ENCODE peak calls at places on chromosomes 13 and 19, in six cellular contexts. Z is thoracic aorta, P is colonic mucosa, W is Peyer's patch, U is tibial nerve, O is adrenal gland. E is an unnamed sample. For H3K9me3, the result is how much of the 10 kb centered on the place peaks cover.

GRCh38 chr13:108915095-108915633 is 285.8 kb downstream of the MYO16 start:
- DNase-seq in Z (no peak), P (no peak), W (no peak), U (no peak), O (peak), E (peak)

GRCh38 chr19:4208385-4209094 is 20.8 kb upstream of the EBI3 start:
- DNase-seq in Z (no peak), P (peak), W (no peak), U (no peak), O (no peak), E (peak)

GRCh38 chr13:110047511-110047910 is 259.4 kb downstream of the COL4A1 start:
- DNase-seq in Z (peak), P (peak), W (no peak), U (no peak), O (peak), E (no peak)

GRCh38 chr19:373391-374182 is 29.0 kb upstream of the MIER2 start:
- DNase-seq in Z (no peak), P (no peak), W (no peak), U (no peak), O (no peak), E (no peak)

GRCh38 chr19:11496391-11497163 is 9.1 kb downstream of the ZNF653 start:
- DNase-seq in Z (peak), P (peak), W (peak), U (peak), O (peak), E (peak)

GRCh38 chr19:11478167-11479089 is 2.4 kb downstream of the ELAVL3 start:
- DNase-seq in Z (no peak), P (no peak), W (no peak), U (no peak), O (no peak), E (no peak)

GRCh38 chr19:13906525-13906904 is 514 bp downstream of the CC2D1A start:
- DNase-seq in Z (no peak), P (peak), W (peak), U (no peak), O (no peak), E (peak)

GRCh38 chr13:106155411-106155810 is 380.1 kb downstream of the EFNB2 start:
- DNase-seq in Z (no peak), P (no peak), W (no peak), U (no peak), O (no peak), E (no peak)

GRCh38 chr19:38551450-38551813 is 66.3 kb downstream of the MAP4K1 start:
- DNase-seq in Z (no peak), P (no peak), W (no peak), U (no peak), O (no peak), E (no peak)

GRCh38 chr13:43472344-43472743 is 314.4 kb downstream of the ENOX1 start:
- DNase-seq in Z (no peak), P (no peak), W (no peak), U (no peak), O (no peak), E (no peak)

GRCh38 chr13:30355405-30355741 is 48.0 kb upstream of the KATNAL1 start:
- DNase-seq in Z (no peak), P (no peak), W (peak), U (no peak), O (no peak), E (peak)

GRCh38 chr13:96730676-96731075 is 263.6 kb downstream of the OXGR1 start:
- DNase-seq in Z (no peak), P (no peak), W (no peak), U (no peak), O (no peak), E (no peak)

GRCh38 chr19:52942371-52943133 is 19.3 kb upstream of the ZNF888 start:
- DNase-seq in Z (peak), P (peak), W (peak), U (peak), O (peak), E (peak)

GRCh38 chr13:23615677-23616076 is 45.5 kb downstream of the TNFRSF19 start:
- DNase-seq in Z (no peak), P (no peak), W (no peak), U (no peak), O (no peak), E (peak)

GRCh38 chr19:45047188-45047797 is 8.4 kb downstream of the CLASRP start:
- DNase-seq in Z (no peak), P (no peak), W (no peak), U (no peak), O (no peak), E (no peak)

GRCh38 chr13:36108342-36108741 is 22.8 kb downstream of the DCLK1 start:
- DNase-seq in Z (no peak), P (no peak), W (no peak), U (no peak), O (no peak), E (no peak)

GRCh38 chr13:59533561-59534337 is 630.0 kb downstream of the DIAPH3 start:
- DNase-seq in Z (no peak), P (no peak), W (no peak), U (no peak), O (no peak), E (no peak)

GRCh38 chr13:44471686-44472085 is 98.1 kb downstream of the SERP2 start:
- DNase-seq in Z (no peak), P (no peak), W (no peak), U (no peak), O (no peak), E (no peak)

GRCh38 chr13:28537149-28537548 is 42.2 kb upstream of the FLT1 start:
- DNase-seq in Z (no peak), P (no peak), W (no peak), U (no peak), O (no peak), E (no peak)

GRCh38 chr13:28540612-28541011 is 45.7 kb upstream of the FLT1 start:
- DNase-seq in Z (no peak), P (no peak), W (no peak), U (no peak), O (no peak), E (no peak)

GRCh38 chr13:28538932-28539331 is 44.0 kb upstream of the FLT1 start:
- DNase-seq in Z (no peak), P (no peak), W (no peak), U (no peak), O (no peak), E (no peak)

GRCh38 chr13:28541966-28542365 is 47.0 kb upstream of the FLT1 start:
- DNase-seq in Z (no peak), P (no peak), W (no peak), U (no peak), O (no peak), E (no peak)

GRCh38 chr13:28539625-28540286 is 44.8 kb upstream of the FLT1 start:
- DNase-seq in Z (no peak), P (no peak), W (no peak), U (no peak), O (no peak), E (no peak)
- H3K4me3 ChIP-seq in Z (no peak), P (no peak), W (no peak), U (no peak), O (no peak), E (no peak)

DNA sequence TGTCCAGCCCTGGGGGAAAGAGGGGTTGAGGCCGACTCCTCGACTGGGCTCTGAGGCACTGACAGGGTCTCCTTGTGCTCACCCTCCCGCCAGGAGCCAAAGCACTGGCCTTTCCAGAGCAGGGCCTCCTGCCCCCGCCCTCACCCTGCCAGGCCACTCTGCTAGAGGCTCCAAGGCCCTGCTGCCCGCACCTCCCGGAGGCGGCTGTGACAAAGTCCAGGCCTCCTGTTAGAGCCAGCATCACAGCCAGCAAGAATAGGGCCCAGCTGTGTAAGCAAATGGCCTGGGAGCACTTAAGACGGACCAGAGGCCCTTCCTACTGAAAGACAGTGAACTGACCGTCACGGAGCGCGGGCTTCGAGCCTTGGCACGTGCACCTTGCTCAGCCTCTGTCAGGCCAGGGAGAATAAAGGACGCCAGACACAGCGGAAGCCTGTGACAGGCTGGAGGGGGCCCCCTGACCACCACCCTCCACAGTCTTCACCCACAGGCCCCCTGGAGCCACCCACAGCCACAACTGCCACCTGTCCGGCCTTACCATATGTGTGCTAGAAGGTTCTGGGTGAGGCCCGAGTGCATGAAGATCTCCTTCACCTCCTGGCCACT is 50.9 kb downstream of the EPS15L1 start:
- DNase-seq in Z (no peak), P (no peak), W (no peak), U (no peak), O (no peak), E (no peak)
- H3K27ac ChIP-seq in Z (no peak), P (no peak), W (no peak), U (no peak), O (no peak), E (no peak)

DNA sequence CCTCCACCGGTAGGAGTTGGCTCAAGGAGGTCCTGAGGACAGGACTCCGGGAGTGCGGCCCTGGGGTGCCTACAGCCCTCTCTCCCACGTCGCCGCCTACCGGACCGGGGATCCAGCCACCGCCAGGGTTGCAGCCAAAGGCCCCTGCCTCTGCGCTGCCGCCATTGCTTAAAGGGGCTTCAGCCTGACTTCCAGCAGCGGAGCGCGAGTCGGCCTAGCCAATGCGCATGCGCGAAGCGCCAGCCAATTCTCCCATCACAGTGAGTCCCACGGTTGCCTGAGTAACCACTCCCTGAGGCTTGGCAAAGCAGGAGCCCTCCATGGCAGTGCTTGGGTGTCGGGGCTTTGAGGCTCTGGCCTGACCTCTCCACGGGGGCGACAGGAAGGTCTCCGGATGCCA is 21.5 kb upstream of the ZNF420 start:
- DNase-seq in Z (no peak), P (no peak), W (no peak), U (no peak), O (no peak), E (no peak)
- H3K9me3 ChIP-seq in Z (half or more), P (under half), W (under half), U (under half), O (under half), E (under half)

DNA sequence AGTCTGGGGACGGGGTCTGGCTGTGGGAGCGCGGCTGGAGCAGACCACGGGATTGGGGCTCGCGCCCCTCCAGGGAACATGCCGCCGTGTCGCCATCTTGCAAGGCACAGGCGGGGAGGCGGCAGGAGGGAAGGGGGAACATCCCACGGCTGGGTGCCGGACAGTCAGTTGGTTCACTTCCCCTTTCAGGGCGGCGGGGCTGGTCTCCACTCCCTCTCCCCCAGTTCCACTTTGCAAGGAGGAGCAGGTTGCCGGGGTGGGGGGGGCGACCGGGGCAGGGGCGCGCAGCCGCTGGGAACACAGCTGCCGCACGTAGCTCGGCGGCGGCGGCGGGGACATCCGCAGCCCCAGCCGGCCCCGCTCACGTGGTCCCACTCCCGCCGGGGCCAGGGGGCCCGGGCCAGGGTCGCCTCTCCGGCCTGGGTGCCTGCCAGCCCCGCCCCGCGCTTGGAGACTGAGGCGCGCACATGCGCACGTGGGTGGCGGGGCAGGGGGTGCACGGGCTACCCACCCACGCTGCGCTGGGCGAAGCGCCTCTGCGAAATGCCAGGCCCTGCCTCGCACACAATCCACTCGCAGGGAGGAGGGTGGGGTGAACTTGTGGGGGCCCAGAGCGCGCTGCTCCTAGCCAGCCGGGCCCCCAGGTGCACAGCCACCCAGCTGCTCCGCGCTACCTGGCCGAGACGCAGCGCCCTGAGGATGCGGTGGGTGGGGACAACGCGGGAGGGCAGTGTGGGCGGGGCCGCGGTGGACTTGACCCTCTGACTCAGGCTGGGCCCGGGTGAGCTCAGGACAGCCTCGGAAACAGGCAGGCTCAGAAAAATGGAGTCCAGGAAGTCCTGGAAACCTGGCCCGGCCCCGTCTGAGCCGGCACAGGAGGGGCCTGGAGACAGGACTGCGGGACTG is 6.4 kb downstream of the KLF16 start:
- DNase-seq in Z (peak), P (peak), W (peak), U (peak), O (peak), E (peak)
- H3K4me3 ChIP-seq in Z (peak), P (peak), W (peak), U (peak), O (no peak), E (peak)

GRCh38 chr19:5976768-5977167 is 1.2 kb downstream of the RANBP3 start:
- DNase-seq in Z (no peak), P (no peak), W (no peak), U (no peak), O (no peak), E (no peak)

GRCh38 chr19:5973867-5974635 is 3.9 kb downstream of the RANBP3 start:
- DNase-seq in Z (no peak), P (no peak), W (no peak), U (no peak), O (no peak), E (no peak)

GRCh38 chr19:5974721-5975387 is 3.1 kb downstream of the RANBP3 start:
- DNase-seq in Z (no peak), P (peak), W (no peak), U (no peak), O (no peak), E (no peak)

GRCh38 chr19:5977222-5977784 is 637 bp downstream of the RANBP3 start:
- DNase-seq in Z (no peak), P (no peak), W (no peak), U (no peak), O (no peak), E (no peak)

GRCh38 chr19:5975388-5975728 is 2.6 kb downstream of the RANBP3 start:
- DNase-seq in Z (no peak), P (no peak), W (no peak), U (no peak), O (no peak), E (no peak)
- H3K27ac ChIP-seq in Z (no peak), P (peak), W (no peak), U (no peak), O (no peak), E (no peak)

GRCh38 chr19:57712222-57712621 is 3.2 kb upstream of the ZNF154 start:
- DNase-seq in Z (no peak), P (no peak), W (no peak), U (no peak), O (no peak), E (no peak)

GRCh38 chr19:57708641-57709354 is at the start of gene ZNF154:
- DNase-seq in Z (no peak), P (peak), W (peak), U (no peak), O (peak), E (no peak)

GRCh38 chr19:57706346-57706745 is 2.7 kb downstream of the ZNF154 start:
- DNase-seq in Z (no peak), P (no peak), W (no peak), U (no peak), O (no peak), E (no peak)

DNA sequence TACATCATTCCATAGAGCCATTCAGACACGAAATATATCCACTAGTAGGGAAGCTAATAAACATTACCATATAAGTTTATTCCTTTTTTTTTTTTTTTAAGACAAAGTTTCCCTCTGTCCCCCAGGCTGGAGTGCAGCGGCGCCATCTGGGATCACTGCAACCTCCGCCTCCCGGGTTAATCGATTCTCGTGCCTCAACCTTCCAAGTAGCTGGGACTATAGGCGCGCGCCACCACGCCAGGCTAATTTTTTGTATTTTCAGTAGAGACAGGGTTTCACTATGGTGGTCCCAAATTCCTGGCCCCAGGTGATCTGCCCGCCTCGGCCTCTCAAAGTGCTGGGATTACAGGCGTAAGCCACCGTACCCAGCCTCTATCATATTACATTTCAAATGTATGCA is 612 bp upstream of the ZNF154 start:
- DNase-seq in Z (no peak), P (no peak), W (no peak), U (no peak), O (no peak), E (no peak)
- H3K9me3 ChIP-seq in Z (half or more), P (under half), W (half or more), U (half or more), O (under half), E (under half)

GRCh38 chr13:28136916-28137315 is 1.4 kb upstream of the PAN3 start:
- DNase-seq in Z (no peak), P (no peak), W (no peak), U (no peak), O (no peak), E (no peak)

GRCh38 chr13:28137556-28137955 is 789 bp upstream of the PAN3 start:
- DNase-seq in Z (no peak), P (peak), W (no peak), U (no peak), O (peak), E (peak)

GRCh38 chr13:28138012-28138755 is at the start of gene PAN3:
- DNase-seq in Z (peak), P (peak), W (peak), U (peak), O (peak), E (peak)

GRCh38 chr13:28138756-28139470 is 568 bp downstream of the PAN3 start:
- DNase-seq in Z (peak), P (peak), W (peak), U (peak), O (peak), E (peak)

GRCh38 chr13:28140433-28141125 is 2.2 kb downstream of the PAN3 start:
- DNase-seq in Z (no peak), P (no peak), W (no peak), U (no peak), O (no peak), E (no peak)
- H3K4me3 ChIP-seq in Z (peak), P (peak), W (no peak), U (peak), O (no peak), E (peak)